ENCODE peak calls at places on chromosomes 13 and 19, in eight cellular contexts. P, J, G, F, Q, D, Z and W are unnamed samples. For H3K27me3 and H3K9me3, the result is how much of the 10 kb centered on the place peaks cover.

GRCh38 chr19:12749938-12750521 is 1.6 kb upstream of the BEST2 start:
- DNase-seq in P (peak), Q (no peak), F (no peak), G (no peak), Z (no peak), J (no peak), D (no peak), W (peak)

GRCh38 chr13:102839462-102839861 is 6.4 kb upstream of the ERCC5 start:
- DNase-seq in D (no peak), P (peak), F (no peak), G (no peak), Z (no peak), Q (no peak), J (no peak), W (no peak)

GRCh38 chr13:114088863-114089262 is 43.6 kb downstream of the RASA3 start:
- DNase-seq in Z (no peak), J (no peak), Q (no peak), F (peak), P (no peak), G (no peak), D (no peak), W (no peak)

GRCh38 chr19:39070888-39071287 is 13.3 kb upstream of the ACP7 start:
- DNase-seq in D (no peak), J (no peak), Q (no peak), G (no peak), F (no peak), P (peak), Z (no peak), W (no peak)

GRCh38 chr19:44869728-44870470 is 21.2 kb upstream of the TOMM40 start:
- DNase-seq in F (no peak), D (peak), J (no peak), Q (peak), Z (peak), G (no peak), P (peak), W (no peak)

GRCh38 chr13:99354371-99354951 is 47.3 kb upstream of the GPR183 start:
- DNase-seq in Q (no peak), Z (no peak), G (no peak), F (no peak), P (peak), J (no peak), D (no peak), W (no peak)

GRCh38 chr13:79869326-79869725 is 388.4 kb downstream of the NDFIP2 start:
- DNase-seq in J (no peak), F (no peak), Q (no peak), P (no peak), D (no peak), G (no peak), Z (no peak), W (peak)

GRCh38 chr13:106874308-106874707 is 306.4 kb upstream of the ARGLU1 start:
- DNase-seq in Z (no peak), J (no peak), P (no peak), G (no peak), Q (no peak), F (no peak), D (no peak), W (no peak)

GRCh38 chr19:6811906-6812305 is 39.4 kb downstream of the VAV1 start:
- DNase-seq in D (no peak), J (no peak), Z (no peak), Q (no peak), F (no peak), G (no peak), P (peak), W (peak)

GRCh38 chr19:3282564-3282963 is 58.1 kb downstream of the CELF5 start:
- DNase-seq in G (no peak), F (no peak), Z (no peak), P (no peak), Q (no peak), J (no peak), D (no peak), W (no peak)

GRCh38 chr13:28499579-28499978 is 4.7 kb upstream of the FLT1 start:
- DNase-seq in F (no peak), J (no peak), D (no peak), G (no peak), Z (no peak), Q (no peak), P (peak), W (no peak)

GRCh38 chr19:29390742-29391141 is 135.1 kb upstream of the VSTM2B start:
- DNase-seq in P (no peak), F (no peak), D (no peak), G (no peak), Q (no peak), Z (no peak), J (no peak), W (no peak)

GRCh38 chr13:77360032-77360431 is 33.1 kb upstream of the MYCBP2 start:
- DNase-seq in P (no peak), F (no peak), G (no peak), D (no peak), Z (no peak), J (no peak), Q (no peak), W (no peak)

GRCh38 chr13:48492123-48493075 is 40.5 kb downstream of the RCBTB2 start:
- DNase-seq in J (no peak), Q (no peak), G (peak), P (peak), Z (peak), F (peak), D (peak), W (peak)

GRCh38 chr13:52713894-52714293 is 25.7 kb downstream of the CNMD start:
- DNase-seq in Q (no peak), D (peak), F (peak), J (no peak), Z (no peak), P (no peak), G (no peak), W (no peak)

GRCh38 chr13:93244141-93244917 is 17.7 kb downstream of the GPC6 start:
- DNase-seq in J (no peak), G (no peak), P (peak), D (peak), Q (no peak), Z (no peak), F (no peak), W (no peak)

GRCh38 chr19:41816761-41817160 is 20.4 kb downstream of the CEACAM3 start:
- DNase-seq in F (no peak), D (no peak), G (no peak), J (no peak), Z (no peak), Q (no peak), P (no peak), W (no peak)

GRCh38 chr13:21736926-21737325 is 66.1 kb downstream of the FGF9 start:
- DNase-seq in Q (no peak), Z (no peak), P (no peak), J (no peak), G (no peak), D (no peak), F (peak), W (no peak)

GRCh38 chr13:21742041-21742440 is 71.2 kb downstream of the FGF9 start:
- DNase-seq in G (no peak), D (no peak), Z (no peak), J (no peak), Q (no peak), F (no peak), P (no peak), W (peak)

GRCh38 chr13:21738636-21739035 is 67.8 kb downstream of the FGF9 start:
- DNase-seq in F (peak), J (no peak), P (no peak), G (no peak), Q (no peak), Z (no peak), D (no peak), W (no peak)

GRCh38 chr13:21741396-21741795 is 70.5 kb downstream of the FGF9 start:
- DNase-seq in Q (no peak), J (no peak), Z (no peak), D (no peak), F (no peak), P (no peak), G (no peak), W (peak)

GRCh38 chr13:21739771-21740170 is 68.9 kb downstream of the FGF9 start:
- DNase-seq in G (no peak), Q (no peak), P (no peak), D (no peak), J (no peak), F (peak), Z (no peak), W (peak)
- H3K27me3 ChIP-seq in G (under half), Q (under half), P (under half), D (under half), J (under half), F (under half), Z (under half), W (under half)

DNA sequence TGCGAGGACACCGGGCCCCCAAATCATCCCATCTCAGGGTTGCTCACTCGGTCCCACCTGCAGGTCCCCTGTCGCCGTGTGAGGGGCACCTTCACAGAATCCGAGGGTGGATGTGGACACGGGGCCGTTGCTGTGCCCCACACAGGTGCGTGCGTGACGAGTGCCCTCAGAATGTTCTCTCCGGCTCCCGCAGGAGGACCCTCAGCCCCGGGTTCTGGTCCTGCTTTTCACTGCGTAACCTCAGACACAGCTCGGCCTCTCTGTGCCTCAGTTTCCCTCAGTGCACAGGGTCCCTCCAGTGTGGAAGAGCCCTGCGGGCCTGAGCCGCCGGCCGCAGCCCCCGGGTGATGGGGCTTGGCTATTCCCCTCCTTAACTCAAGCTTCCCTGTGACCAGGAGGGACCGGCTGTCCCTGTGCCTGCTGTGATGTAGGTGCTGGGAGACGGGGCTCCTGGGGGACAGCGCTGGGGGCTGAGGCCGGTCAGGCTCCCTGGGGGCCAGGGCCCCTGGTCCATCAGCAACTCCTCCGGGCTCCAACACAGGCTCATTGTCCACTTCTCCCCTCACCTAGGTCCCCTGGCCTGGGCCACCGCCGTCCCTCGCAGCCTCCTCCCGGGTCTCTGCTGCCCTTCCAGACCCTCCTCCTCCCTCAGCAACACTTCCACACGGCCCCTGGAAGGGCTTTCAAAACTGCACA is 4.8 kb downstream of the SHC2 start:
- DNase-seq in J (no peak), P (no peak), Z (no peak), F (no peak), D (peak), G (no peak), Q (no peak), W (no peak)
- H3K9me3 ChIP-seq in J (under half), P (under half), Z (under half), F (under half), D (under half), G (under half), Q (half or more), W (under half)

GRCh38 chr19:18245297-18245696 is 19.1 kb upstream of the PDE4C start:
- DNase-seq in F (no peak), J (no peak), D (no peak), G (no peak), Z (no peak), Q (no peak), P (no peak), W (no peak)
- H3K27me3 ChIP-seq in F (under half), J (under half), D (under half), G (under half), Z (under half), Q (under half), P (under half), W (under half)

GRCh38 chr19:56873493-56873892 is 33.0 kb upstream of the PEG3 start:
- DNase-seq in D (no peak), Z (no peak), G (no peak), J (no peak), P (no peak), F (no peak), Q (no peak), W (no peak)
- H3K9me3 ChIP-seq in D (under half), Z (under half), G (under half), J (under half), P (under half), F (under half), Q (half or more), W (under half)

DNA sequence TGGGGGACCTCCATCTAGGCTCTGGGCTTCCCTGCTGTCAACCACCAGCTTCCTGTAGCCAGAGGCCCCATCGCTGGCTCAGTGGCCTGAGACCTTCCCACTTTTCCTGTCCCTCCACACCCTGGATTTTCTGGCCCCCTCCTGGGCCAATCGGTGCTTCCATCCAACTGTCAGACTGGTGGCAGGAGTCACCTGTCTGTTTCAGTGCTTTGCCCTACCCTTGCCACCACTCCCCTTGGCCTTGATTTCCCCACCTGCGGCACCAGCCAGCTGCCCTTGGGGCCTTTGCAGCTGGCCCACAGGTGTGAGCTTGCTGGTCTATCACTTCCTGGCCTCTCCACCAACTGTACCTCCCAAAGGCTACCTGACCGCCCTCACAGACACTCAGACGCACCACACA is 12.5 kb downstream of the VSIG10L start:
- DNase-seq in J (no peak), G (no peak), Z (no peak), Q (no peak), P (no peak), D (no peak), F (no peak), W (no peak)
- H3K27me3 ChIP-seq in J (under half), G (under half), Z (under half), Q (under half), P (under half), D (under half), F (under half), W (under half)

DNA sequence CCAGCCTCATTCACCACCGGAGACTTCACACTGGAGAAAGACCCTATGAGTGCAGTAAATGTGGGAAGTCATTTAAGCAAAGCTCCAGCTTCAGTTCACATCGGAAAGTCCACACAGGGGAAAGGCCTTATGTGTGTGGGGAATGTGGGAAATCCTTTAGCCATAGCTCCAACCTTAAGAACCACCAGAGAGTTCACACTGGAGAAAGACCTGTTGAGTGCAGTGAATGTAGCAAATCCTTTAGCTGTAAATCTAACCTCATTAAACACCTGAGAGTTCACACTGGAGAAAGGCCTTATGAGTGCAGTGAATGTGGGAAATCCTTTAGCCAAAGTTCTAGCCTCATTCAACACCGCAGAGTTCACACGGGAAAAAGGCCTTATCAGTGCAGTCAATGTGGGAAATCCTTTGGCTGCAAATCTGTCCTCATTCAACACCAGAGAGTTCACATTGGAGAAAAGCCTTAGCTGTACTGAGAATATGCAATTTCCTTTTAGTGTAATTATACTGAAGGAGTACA is 8.8 kb downstream of the ZNF211 start:
- DNase-seq in Z (no peak), G (no peak), F (no peak), J (no peak), P (no peak), Q (no peak), D (no peak), W (no peak)
- H3K9me3 ChIP-seq in Z (half or more), G (under half), F (under half), J (under half), P (under half), Q (under half), D (half or more), W (under half)

DNA sequence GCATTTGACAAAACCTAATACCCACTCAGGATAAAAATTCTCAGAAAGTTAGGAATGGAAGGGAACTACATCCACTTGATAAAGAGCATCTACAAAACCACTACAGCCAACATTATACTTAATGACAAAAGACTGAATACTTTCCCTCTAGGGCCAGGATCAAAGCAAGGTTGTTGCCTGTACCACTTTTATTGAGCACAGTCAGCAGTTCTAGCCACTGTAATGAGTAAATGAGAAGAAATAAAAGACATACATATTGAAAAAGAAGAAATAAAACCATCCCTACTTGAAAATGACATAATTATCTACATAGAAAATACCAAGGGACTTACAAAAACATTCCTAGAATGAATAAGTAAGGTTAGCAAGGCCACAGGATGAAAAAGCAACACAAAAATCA is 194.8 kb upstream of the ZNF507 start:
- DNase-seq in F (no peak), G (no peak), P (no peak), J (no peak), Q (no peak), D (no peak), Z (no peak), W (no peak)
- H3K27me3 ChIP-seq in F (under half), G (under half), P (under half), J (under half), Q (under half), D (under half), Z (under half), W (under half)